ENCODE peak calls at places on chromosomes 4 and X, in eight cellular contexts. Q is CD4-positive, alpha-beta T cell; E is IMR-90; Y is breast epithelium; I is upper lobe of right lung; W is substantia nigra; X is GM23248; R is aorta. P is an unnamed sample.
A peak's percentile ranks its signal among the peaks of the same experiment; 100 is the strongest.

GRCh38 chr4:23934915-23935314 is 45.1 kb upstream of the PPARGC1A start:
- DNase-seq in Q (no peak), E (peak; percentile 87), Y (peak; percentile 76), I (peak; percentile 71), W (peak; percentile 36), X (peak; percentile 91), R (peak; percentile 60), P (peak; percentile 10)

GRCh38 chr4:128653514-128654420 is 155.7 kb upstream of the JADE1 start:
- DNase-seq in Q (no peak), E (peak; percentile 70), Y (no peak), I (no peak), W (peak; percentile 47), X (peak; percentile 29), R (no peak), P (no peak)

GRCh38 chrX:85627363-85627762 is 247.9 kb upstream of the POF1B start:
- DNase-seq in Q (no peak), E (peak; percentile 5), Y (no peak), I (no peak), W (no peak), X (peak; percentile 24), R (no peak), P (no peak)

GRCh38 chr4:114038762-114039392 is 59.4 kb upstream of the ARSJ start:
- DNase-seq in Q (no peak), E (no peak), Y (no peak), I (no peak), W (no peak), X (no peak), R (no peak), P (no peak)

GRCh38 chr4:173367946-173368345 is 2.8 kb upstream of the SAP30 start:
- DNase-seq in Q (no peak), E (peak; percentile 27), Y (no peak), I (no peak), W (no peak), X (peak; percentile 55), R (no peak), P (no peak)

GRCh38 chr4:82706349-82707000 is 92.1 kb downstream of the SCD5 start:
- DNase-seq in Q (no peak), E (no peak), Y (no peak), I (no peak), W (no peak), X (peak; percentile 36), R (no peak), P (no peak)

GRCh38 chrX:72002886-72003285 is 92.2 kb downstream of the NHSL2 start:
- DNase-seq in Q (no peak), E (no peak), Y (no peak), I (no peak), W (no peak), X (peak; percentile 21), R (no peak), P (no peak)

GRCh38 chr4:81031389-81032173 is 1.1 kb downstream of the BMP3 start:
- DNase-seq in Q (no peak), E (no peak), Y (no peak), I (peak; percentile 71), W (no peak), X (no peak), R (no peak), P (no peak)

GRCh38 chr4:83490876-83491450 is 6.1 kb upstream of the ABRAXAS1 start:
- DNase-seq in Q (no peak), E (peak; percentile 18), Y (no peak), I (no peak), W (no peak), X (peak; percentile 62), R (no peak), P (peak; percentile 63)

GRCh38 chr4:151527699-151528098 is 118.7 kb downstream of the FHIP1A start:
- DNase-seq in Q (no peak), E (no peak), Y (no peak), I (no peak), W (no peak), X (no peak), R (no peak), P (no peak)

GRCh38 chr4:100576570-100576969 is 58.7 kb upstream of the EMCN start:
- DNase-seq in Q (no peak), E (no peak), Y (no peak), I (no peak), W (no peak), X (no peak), R (no peak), P (no peak)

GRCh38 chrX:124194209-124194608 is 138.3 kb upstream of the TEX13D start:
- DNase-seq in Q (no peak), E (no peak), Y (no peak), I (no peak), W (no peak), X (no peak), R (peak; percentile 47), P (no peak)

GRCh38 chrX:151458824-151459223 is 61.8 kb downstream of the VMA21 start:
- DNase-seq in Q (no peak), E (peak; percentile 0), Y (no peak), I (no peak), W (no peak), X (peak; percentile 0), R (no peak), P (no peak)

GRCh38 chr4:40247350-40247749 is 50.5 kb downstream of the RHOH start:
- DNase-seq in Q (peak; percentile 51), E (no peak), Y (no peak), I (no peak), W (no peak), X (no peak), R (no peak), P (no peak)

GRCh38 chr4:156673483-156673882 is 298.1 kb downstream of the PDGFC start:
- DNase-seq in Q (no peak), E (peak; percentile 16), Y (no peak), I (no peak), W (no peak), X (peak; percentile 74), R (no peak), P (no peak)

GRCh38 chrX:153782324-153782723 is 1.5 kb downstream of the SRPK3 start:
- DNase-seq in Q (no peak), E (no peak), Y (no peak), I (no peak), W (peak; percentile 28), X (no peak), R (no peak), P (no peak)

GRCh38 chr4:6727943-6728250 is 11.9 kb downstream of the BLOC1S4 start:
- DNase-seq in Q (no peak), E (no peak), Y (no peak), I (no peak), W (no peak), X (peak; percentile 8), R (no peak), P (no peak)

GRCh38 chrX:38220024-38220935 is at the start of gene SRPX:
- DNase-seq in Q (no peak), E (peak; percentile 52), Y (no peak), I (peak; percentile 59), W (peak; percentile 8), X (peak; percentile 72), R (peak; percentile 60), P (peak; percentile 30)

DNA sequence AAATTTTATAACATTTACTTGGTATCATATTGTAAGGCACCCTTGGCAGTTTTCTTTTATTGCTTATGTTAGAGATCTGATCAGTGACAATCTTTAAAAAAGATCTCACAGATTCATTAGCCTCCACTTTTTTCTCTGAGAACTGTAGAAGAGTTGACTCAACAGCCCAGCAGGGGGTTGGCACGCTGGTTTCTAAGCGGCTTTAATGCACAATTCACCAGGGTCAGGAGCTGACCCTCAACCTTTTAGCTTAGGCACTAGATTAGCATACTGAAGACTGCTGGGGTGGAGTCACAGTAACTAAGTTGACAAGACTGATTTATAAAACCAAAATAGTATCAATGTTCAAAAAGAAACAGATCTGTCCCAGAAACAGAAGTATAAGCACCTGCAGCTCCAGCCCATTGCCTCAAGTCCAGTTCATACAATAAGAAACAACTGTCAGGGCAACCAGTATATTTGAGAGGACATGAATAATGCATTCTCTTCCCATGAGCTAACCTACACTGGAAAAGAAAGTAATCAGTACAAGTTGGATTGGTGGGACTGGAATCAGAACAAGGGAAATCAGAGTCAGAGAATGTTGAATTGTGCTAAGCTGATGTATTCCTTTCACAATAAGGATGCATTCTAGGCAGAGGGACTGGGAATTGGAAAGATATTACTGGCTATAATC is 77.6 kb downstream of the PDE5A start:
- DNase-seq in Q (no peak), E (peak; percentile 73), Y (no peak), I (no peak), W (no peak), X (peak; percentile 48), R (no peak), P (no peak)
- H3K27ac ChIP-seq in Q (no peak overlapping the region), E (no peak overlapping the region), Y (no peak overlapping the region), I (no peak overlapping the region), W (no peak overlapping the region), X (no peak overlapping the region), R (peak overlapping the region; percentile 57), P (no peak overlapping the region)

DNA sequence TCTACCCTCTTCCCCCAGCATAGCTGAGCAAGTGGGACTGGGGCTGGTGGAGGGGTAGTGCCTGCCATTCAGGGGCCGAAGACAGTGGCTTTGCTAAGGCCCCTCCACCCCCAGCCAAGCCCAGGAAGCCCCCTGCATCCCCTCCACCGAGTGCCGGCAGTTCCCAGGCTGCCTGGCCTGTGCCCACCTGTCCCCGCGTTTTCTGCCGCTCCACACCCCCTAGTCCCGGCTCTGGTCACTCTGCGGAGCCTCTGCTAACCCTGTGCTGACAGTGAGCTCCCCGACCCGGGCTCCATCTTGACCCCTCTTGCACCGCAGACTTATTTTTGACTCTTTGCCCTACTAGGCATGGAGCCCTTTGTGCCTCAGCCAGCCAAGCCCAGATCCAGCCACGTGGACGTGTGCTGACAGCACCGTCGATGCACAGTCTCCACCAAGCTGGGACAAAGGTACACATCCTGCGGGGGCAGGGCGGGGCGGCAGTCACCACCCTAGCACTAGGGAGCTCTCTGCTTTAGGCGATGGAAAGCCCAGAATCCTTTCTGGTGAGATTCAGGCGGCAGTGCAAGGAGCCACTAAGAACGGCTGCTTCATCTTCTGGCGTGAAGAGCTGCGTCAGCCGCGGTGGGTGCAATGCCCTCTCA is 96.6 kb downstream of the PHKA2 start:
- DNase-seq in Q (no peak), E (no peak), Y (no peak), I (peak; percentile 69), W (no peak), X (peak; percentile 36), R (peak; percentile 48), P (no peak)
- H3K27ac ChIP-seq in Q (no peak overlapping the region), E (no peak overlapping the region), Y (peak overlapping the region; percentile 87), I (peak overlapping the region; percentile 82), W (no peak overlapping the region), X (no peak overlapping the region), R (peak overlapping the region; percentile 81), P (peak overlapping the region; percentile 90)

GRCh38 chrX:88991583-88992132 is 244.6 kb downstream of the CPXCR1 start:
- DNase-seq in Q (no peak), E (no peak), Y (no peak), I (no peak), W (no peak), X (no peak), R (no peak), P (no peak)

GRCh38 chrX:88988796-88989195 is 241.8 kb downstream of the CPXCR1 start:
- DNase-seq in Q (no peak), E (no peak), Y (no peak), I (no peak), W (no peak), X (no peak), R (no peak), P (no peak)

GRCh38 chrX:88990882-88991582 is 244.0 kb downstream of the CPXCR1 start:
- DNase-seq in Q (no peak), E (no peak), Y (no peak), I (no peak), W (no peak), X (no peak), R (no peak), P (no peak)
- H3K27ac ChIP-seq in Q (no peak overlapping the region), E (no peak overlapping the region), Y (no peak overlapping the region), I (no peak overlapping the region), W (no peak overlapping the region), X (no peak overlapping the region), R (no peak overlapping the region), P (no peak overlapping the region)

GRCh38 chr4:31015123-31015522 is 295.0 kb downstream of the PCDH7 start:
- DNase-seq in Q (no peak), E (no peak), Y (no peak), I (no peak), W (no peak), X (no peak), R (no peak), P (no peak)
- H3K27ac ChIP-seq in Q (no peak overlapping the region), E (no peak overlapping the region), Y (no peak overlapping the region), I (no peak overlapping the region), W (no peak overlapping the region), X (no peak overlapping the region), R (no peak overlapping the region), P (no peak overlapping the region)